ENCODE peak calls at places on chromosomes 11 and 22, in six cellular contexts. P is heart left ventricle, N is cerebellum, D is hepatocyte, Q is AG08395, G is iris pigment epithelial cell. B is an unnamed sample.

GRCh38 chr11:47786373-47786772 is 19.2 kb upstream of the FNBP4 start:
- DNase-seq in G (peak), D (no peak), Q (peak), P (peak), N (peak), B (no peak)

GRCh38 chr11:32893947-32894827 is 1.6 kb downstream of the QSER1 start:
- DNase-seq in D (peak), P (no peak), Q (peak), N (peak), G (peak), B (peak)

GRCh38 chr11:75582935-75583709 is 21.1 kb downstream of the SERPINH1 start:
- DNase-seq in P (peak), N (peak), D (peak), Q (peak), G (peak), B (no peak)

GRCh38 chr11:42329930-42330555 is 870.6 kb upstream of the LRRC4C start:
- DNase-seq in P (no peak), G (no peak), D (no peak), N (no peak), Q (no peak), B (no peak)

GRCh38 chr22:29167032-29167911 is 38.4 kb upstream of the EMID1 start:
- DNase-seq in G (no peak), D (no peak), Q (no peak), P (no peak), N (no peak), B (no peak)

GRCh38 chr22:50284479-50284878 is 14.3 kb upstream of the MAPK11 start:
- DNase-seq in G (no peak), P (no peak), D (no peak), N (no peak), Q (no peak), B (no peak)

GRCh38 chr11:131409307-131409706 is 38.9 kb downstream of the NTM start:
- DNase-seq in G (no peak), D (no peak), N (no peak), Q (no peak), P (no peak), B (no peak)

GRCh38 chr22:46010177-46010867 is 33.4 kb upstream of the WNT7B start:
- DNase-seq in D (no peak), G (peak), P (peak), N (no peak), Q (peak), B (peak)

GRCh38 chr11:66115638-66116410 is 45.8 kb downstream of the PACS1 start:
- DNase-seq in P (no peak), D (no peak), G (peak), Q (no peak), N (no peak), B (no peak)

GRCh38 chr11:118552341-118552740 is 13.4 kb downstream of the IFT46 start:
- DNase-seq in D (no peak), G (no peak), P (no peak), Q (no peak), N (no peak), B (no peak)

GRCh38 chr22:46936378-46936916 is 174.0 kb downstream of the TBC1D22A start:
- DNase-seq in P (no peak), Q (peak), D (no peak), N (no peak), G (no peak), B (no peak)

GRCh38 chr11:81874627-81875026 is 859.0 kb downstream of the FAM181B start:
- DNase-seq in Q (no peak), G (no peak), D (no peak), P (no peak), N (no peak), B (no peak)

GRCh38 chr11:20474176-20474950 is 86.8 kb downstream of the PRMT3 start:
- DNase-seq in Q (no peak), D (no peak), P (no peak), G (peak), N (peak), B (no peak)

GRCh38 chr11:6283453-6284023 is 23.9 kb downstream of the CCKBR start:
- DNase-seq in N (no peak), P (no peak), Q (no peak), G (no peak), D (no peak), B (no peak)

GRCh38 chr11:75199412-75199955 is 41.1 kb upstream of the TPBGL start:
- DNase-seq in G (no peak), P (no peak), Q (no peak), N (no peak), D (no peak), B (no peak)

GRCh38 chr11:94117871-94118270 is 10.8 kb upstream of the PANX1 start:
- DNase-seq in P (no peak), N (no peak), D (no peak), G (no peak), Q (no peak), B (no peak)

GRCh38 chr11:124865181-124865901 is at the start of gene ROBO3:
- DNase-seq in N (no peak), D (no peak), G (no peak), Q (no peak), P (no peak), B (no peak)

GRCh38 chr22:29359469-29359868 is 28.9 kb downstream of the AP1B1 start:
- DNase-seq in Q (peak), N (peak), P (peak), D (peak), G (peak), B (peak)

GRCh38 chr11:12441081-12441801 is 63.9 kb downstream of the PARVA start:
- DNase-seq in P (no peak), G (peak), D (no peak), Q (peak), N (peak), B (peak)

GRCh38 chr22:22941831-22942510 is 54.4 kb downstream of the IGLL5 start:
- DNase-seq in N (no peak), P (no peak), G (no peak), Q (no peak), D (no peak), B (no peak)

GRCh38 chr22:49867303-49868250 is 13.9 kb downstream of the ZBED4 start:
- DNase-seq in D (no peak), G (no peak), Q (no peak), P (no peak), N (no peak), B (no peak)

GRCh38 chr11:779120-779954 is 2.0 kb upstream of the GATD1 start:
- DNase-seq in P (peak), Q (no peak), D (no peak), G (no peak), N (no peak), B (no peak)

GRCh38 chr22:35023692-35024363 is 42.1 kb upstream of the ISX start:
- DNase-seq in P (peak), Q (peak), N (peak), G (peak), D (peak), B (peak)

GRCh38 chr11:101390539-101390938 is 193.3 kb downstream of the TRPC6 start:
- DNase-seq in D (no peak), P (no peak), G (peak), N (no peak), Q (no peak), B (peak)

GRCh38 chr11:124800226-124800929 is at the start of gene MSANTD2:
- DNase-seq in N (peak), P (peak), G (peak), Q (peak), D (peak), B (peak)

GRCh38 chr11:62599909-62600308 is 1.8 kb downstream of the MTA2 start:
- DNase-seq in N (no peak), Q (no peak), P (no peak), G (no peak), D (no peak), B (no peak)

GRCh38 chr22:39239561-39240423 is 5.0 kb downstream of the PDGFB start:
- DNase-seq in Q (no peak), P (peak), D (no peak), N (no peak), G (no peak), B (no peak)

GRCh38 chr11:107780136-107780535 is 68.3 kb upstream of the SLN start:
- DNase-seq in P (no peak), N (no peak), Q (no peak), G (no peak), D (no peak), B (no peak)

GRCh38 chr22:24965822-24966626 is 13.5 kb downstream of the KIAA1671 start:
- DNase-seq in N (no peak), P (peak), D (no peak), Q (no peak), G (no peak), B (no peak)

GRCh38 chr11:2150206-2150847 is 10.7 kb downstream of the INS start:
- DNase-seq in D (peak), P (no peak), N (no peak), G (peak), Q (peak), B (no peak)

GRCh38 chr11:130118636-130119387 is 40.8 kb upstream of the ST14 start:
- DNase-seq in G (no peak), P (no peak), D (no peak), Q (no peak), N (no peak), B (no peak)

GRCh38 chr11:117315285-117316196 is 515 bp downstream of the BACE1 start:
- DNase-seq in G (no peak), Q (no peak), N (no peak), P (no peak), D (peak), B (no peak)

GRCh38 chr22:29344137-29344536 is 28.6 kb upstream of the RASL10A start:
- DNase-seq in D (peak), G (peak), P (peak), N (peak), Q (peak), B (peak)

GRCh38 chr11:47631473-47631872 is 10.9 kb downstream of the MTCH2 start:
- DNase-seq in G (peak), Q (no peak), N (no peak), P (no peak), D (no peak), B (no peak)

GRCh38 chr11:134938212-134938611 is 526.2 kb upstream of the B3GAT1 start:
- DNase-seq in P (no peak), N (no peak), Q (no peak), D (no peak), G (no peak), B (no peak)

GRCh38 chr11:128342511-128343133 is 244.7 kb downstream of the ETS1 start:
- DNase-seq in D (peak), P (peak), Q (peak), G (peak), N (no peak), B (no peak)

B was measured in stromal cell of bone marrow.